ENCODE peak calls at places on chromosome 4, in five cellular contexts. One of them, this sample, is unnamed.

GRCh38 chr4:56289934-56290333 is 97.4 kb downstream of the AASDH start:
- DNase-seq in CD4-positive, alpha-beta T cell: no peak
- DNase-seq in tibial artery: no peak
- DNase-seq in right lobe of liver: no peak
- DNase-seq in ovary: no peak
- DNase-seq in this sample: no peak

GRCh38 chr4:110508827-110509446 is 33.0 kb downstream of the ENPEP start:
- DNase-seq in CD4-positive, alpha-beta T cell: no peak
- DNase-seq in right lobe of liver: no peak
- DNase-seq in tibial artery: no peak
- DNase-seq in ovary: no peak
- DNase-seq in this sample: no peak

GRCh38 chr4:176043838-176044588 is 21.6 kb upstream of the WDR17 start:
- DNase-seq in CD4-positive, alpha-beta T cell: no peak
- DNase-seq in ovary: no peak
- DNase-seq in tibial artery: no peak
- DNase-seq in right lobe of liver: no peak
- DNase-seq in this sample: no peak

GRCh38 chr4:61532324-61532723 is 332.2 kb downstream of the ADGRL3 start:
- DNase-seq in ovary: no peak
- DNase-seq in right lobe of liver: no peak
- DNase-seq in tibial artery: no peak
- DNase-seq in CD4-positive, alpha-beta T cell: no peak
- DNase-seq in this sample: no peak

GRCh38 chr4:2535386-2536192 is 858 bp upstream of the FAM193A start:
- DNase-seq in ovary: peak; percentile 87
- DNase-seq in tibial artery: peak; percentile 42
- DNase-seq in right lobe of liver: no peak
- DNase-seq in CD4-positive, alpha-beta T cell: peak; percentile 20
- DNase-seq in this sample: no peak

GRCh38 chr4:40576651-40577480 is 52.8 kb downstream of the RBM47 start:
- DNase-seq in tibial artery: peak; percentile 80
- DNase-seq in ovary: peak; percentile 66
- DNase-seq in right lobe of liver: peak; percentile 91
- DNase-seq in CD4-positive, alpha-beta T cell: no peak
- DNase-seq in this sample: no peak

GRCh38 chr4:159103406-159104131 is 690 bp downstream of the RAPGEF2 start:
- DNase-seq in tibial artery: peak; percentile 33
- DNase-seq in CD4-positive, alpha-beta T cell: peak; percentile 10
- DNase-seq in ovary: peak; percentile 46
- DNase-seq in right lobe of liver: peak; percentile 62
- DNase-seq in this sample: peak; percentile 68

GRCh38 chr4:90995996-90996395 is 868.8 kb downstream of the CCSER1 start:
- DNase-seq in right lobe of liver: no peak
- DNase-seq in tibial artery: no peak
- DNase-seq in CD4-positive, alpha-beta T cell: no peak
- DNase-seq in ovary: no peak
- DNase-seq in this sample: no peak

GRCh38 chr4:103201254-103201653 is 3.1 kb upstream of the CENPE start:
- DNase-seq in ovary: no peak
- DNase-seq in tibial artery: no peak
- DNase-seq in CD4-positive, alpha-beta T cell: no peak
- DNase-seq in right lobe of liver: no peak
- DNase-seq in this sample: no peak

GRCh38 chr4:121980643-121981042 is 28.8 kb upstream of the TRPC3 start:
- DNase-seq in ovary: no peak
- DNase-seq in right lobe of liver: no peak
- DNase-seq in CD4-positive, alpha-beta T cell: no peak
- DNase-seq in tibial artery: no peak
- DNase-seq in this sample: no peak

GRCh38 chr4:146256328-146256727 is 42.0 kb downstream of the REELD1 start:
- DNase-seq in ovary: no peak
- DNase-seq in CD4-positive, alpha-beta T cell: no peak
- DNase-seq in right lobe of liver: no peak
- DNase-seq in tibial artery: no peak
- DNase-seq in this sample: no peak

GRCh38 chr4:174553828-174554227 is 31.5 kb upstream of the HPGD start:
- DNase-seq in right lobe of liver: no peak
- DNase-seq in ovary: no peak
- DNase-seq in CD4-positive, alpha-beta T cell: no peak
- DNase-seq in tibial artery: no peak
- DNase-seq in this sample: no peak

GRCh38 chr4:98181815-98182214 is 38.5 kb upstream of the STPG2 start:
- DNase-seq in right lobe of liver: no peak
- DNase-seq in tibial artery: no peak
- DNase-seq in ovary: no peak
- DNase-seq in CD4-positive, alpha-beta T cell: no peak
- DNase-seq in this sample: no peak

GRCh38 chr4:2510351-2511259 is 25.8 kb upstream of the FAM193A start:
- DNase-seq in CD4-positive, alpha-beta T cell: no peak
- DNase-seq in right lobe of liver: no peak
- DNase-seq in tibial artery: no peak
- DNase-seq in ovary: no peak
- DNase-seq in this sample: no peak

DNA sequence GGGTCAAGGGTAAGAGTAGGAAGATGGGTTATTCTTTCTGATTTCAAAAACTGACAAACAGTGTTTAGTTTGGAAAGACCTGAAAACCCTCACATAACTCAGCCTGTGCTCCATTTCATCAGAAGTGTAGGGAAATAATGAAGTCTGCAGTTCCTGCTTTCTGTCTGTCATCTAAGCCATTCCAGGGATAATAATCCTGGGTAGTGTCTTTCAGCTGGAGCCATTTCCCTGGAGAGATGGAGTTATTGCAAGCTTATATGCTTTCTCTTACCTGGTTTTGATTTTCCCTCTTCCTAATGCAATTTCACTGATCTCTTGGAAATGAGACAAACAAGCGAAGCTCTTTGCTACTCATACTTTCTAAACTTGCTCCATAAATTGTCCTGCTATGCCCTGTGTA is 824.8 kb upstream of the LCORL start:
- DNase-seq in CD4-positive, alpha-beta T cell: no peak
- DNase-seq in ovary: no peak
- DNase-seq in right lobe of liver: no peak
- DNase-seq in tibial artery: no peak
- DNase-seq in this sample: no peak
- H3K9me3 ChIP-seq in CD4-positive, alpha-beta T cell: no peaks in the 10 kb centered on the region
- H3K9me3 ChIP-seq in ovary: no peaks in the 10 kb centered on the region
- H3K9me3 ChIP-seq in right lobe of liver: no peaks in the 10 kb centered on the region
- H3K9me3 ChIP-seq in tibial artery: no peaks in the 10 kb centered on the region
- H3K9me3 ChIP-seq in this sample: no peaks in the 10 kb centered on the region

GRCh38 chr4:49044270-49044669 is 58.2 kb downstream of the CWH43 start:
- DNase-seq in right lobe of liver: no peak
- DNase-seq in ovary: no peak
- DNase-seq in CD4-positive, alpha-beta T cell: no peak
- DNase-seq in tibial artery: no peak
- DNase-seq in this sample: no peak
- H3K9me3 ChIP-seq in right lobe of liver: no peaks in the 10 kb centered on the region
- H3K9me3 ChIP-seq in ovary: no peaks in the 10 kb centered on the region
- H3K9me3 ChIP-seq in CD4-positive, alpha-beta T cell: no peaks in the 10 kb centered on the region
- H3K9me3 ChIP-seq in tibial artery: no peaks in the 10 kb centered on the region
- H3K9me3 ChIP-seq in this sample: no peaks in the 10 kb centered on the region

DNA sequence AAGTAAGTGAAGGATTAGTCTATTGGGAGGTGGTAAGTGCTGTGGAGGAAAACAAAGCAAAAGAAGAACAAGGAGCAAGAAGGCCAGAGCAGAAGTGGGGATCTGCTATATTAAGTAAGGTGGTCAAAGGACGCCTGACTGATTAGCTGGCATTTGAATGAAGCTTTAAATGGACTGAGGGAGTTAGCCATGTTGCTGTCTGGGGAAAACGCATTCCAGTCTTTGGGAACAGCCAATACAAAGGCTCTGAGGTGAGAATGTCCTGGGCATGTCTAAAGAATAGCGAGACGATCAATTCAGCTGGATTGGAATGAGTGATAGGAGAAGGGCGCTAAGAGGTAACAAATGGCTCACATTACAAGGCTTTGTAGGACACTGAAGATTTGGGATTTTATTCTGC is 48.5 kb upstream of the ATOH1 start:
- DNase-seq in tibial artery: no peak
- DNase-seq in CD4-positive, alpha-beta T cell: no peak
- DNase-seq in right lobe of liver: no peak
- DNase-seq in ovary: no peak
- DNase-seq in this sample: no peak
- H3K9me3 ChIP-seq in tibial artery: no peaks in the 10 kb centered on the region
- H3K9me3 ChIP-seq in CD4-positive, alpha-beta T cell: no peaks in the 10 kb centered on the region
- H3K9me3 ChIP-seq in right lobe of liver: no peaks in the 10 kb centered on the region
- H3K9me3 ChIP-seq in ovary: no peaks in the 10 kb centered on the region
- H3K9me3 ChIP-seq in this sample: no peaks in the 10 kb centered on the region

DNA sequence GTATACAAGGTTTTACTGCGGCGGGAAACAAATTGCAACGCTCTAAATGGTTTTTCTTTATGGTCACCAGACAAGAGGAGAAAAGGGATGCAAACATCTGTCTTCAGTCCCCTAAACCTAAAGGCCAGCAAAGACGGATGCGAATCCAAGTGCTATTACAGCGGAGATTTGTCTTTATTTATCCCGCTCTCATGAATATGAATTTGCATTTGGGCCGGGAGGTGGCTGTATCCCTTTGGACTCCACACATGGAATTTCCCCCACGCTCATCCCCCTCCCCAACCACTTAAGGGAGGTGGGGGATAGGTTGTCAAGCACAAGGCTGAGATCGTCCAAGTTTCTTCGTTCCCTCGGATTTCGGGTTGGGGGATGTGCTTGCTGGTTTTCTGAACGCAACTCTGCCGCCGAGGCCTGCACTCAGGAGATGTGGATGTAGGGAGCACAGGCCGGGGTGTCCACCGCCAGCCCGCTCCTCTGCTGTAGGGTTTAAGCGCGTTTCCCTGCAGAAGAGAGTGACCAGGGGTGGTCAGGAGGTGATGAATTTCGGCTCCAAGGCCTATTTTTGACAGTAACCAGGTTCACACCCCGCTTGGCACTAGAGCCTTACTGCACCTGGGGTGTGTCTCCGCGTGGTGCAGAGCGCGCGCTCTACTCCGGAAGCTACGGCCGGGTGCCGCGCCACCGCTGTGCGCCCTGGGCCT is 2.2 kb upstream of the PHOX2B start:
- DNase-seq in tibial artery: no peak
- DNase-seq in ovary: no peak
- DNase-seq in CD4-positive, alpha-beta T cell: no peak
- DNase-seq in right lobe of liver: no peak
- DNase-seq in this sample: no peak
- H3K9me3 ChIP-seq in tibial artery: no peaks in the 10 kb centered on the region
- H3K9me3 ChIP-seq in ovary: peaks cover 3% of the 10 kb centered on the region
- H3K9me3 ChIP-seq in CD4-positive, alpha-beta T cell: no peaks in the 10 kb centered on the region
- H3K9me3 ChIP-seq in right lobe of liver: no peaks in the 10 kb centered on the region
- H3K9me3 ChIP-seq in this sample: no peaks in the 10 kb centered on the region

GRCh38 chr4:58061967-58062366 is 951.8 kb upstream of the IGFBP7 start:
- DNase-seq in tibial artery: no peak
- DNase-seq in ovary: no peak
- DNase-seq in right lobe of liver: no peak
- DNase-seq in CD4-positive, alpha-beta T cell: no peak
- DNase-seq in this sample: no peak

GRCh38 chr4:58064618-58065017 is 954.4 kb upstream of the IGFBP7 start:
- DNase-seq in CD4-positive, alpha-beta T cell: no peak
- DNase-seq in ovary: no peak
- DNase-seq in tibial artery: no peak
- DNase-seq in right lobe of liver: no peak
- DNase-seq in this sample: no peak

DNA sequence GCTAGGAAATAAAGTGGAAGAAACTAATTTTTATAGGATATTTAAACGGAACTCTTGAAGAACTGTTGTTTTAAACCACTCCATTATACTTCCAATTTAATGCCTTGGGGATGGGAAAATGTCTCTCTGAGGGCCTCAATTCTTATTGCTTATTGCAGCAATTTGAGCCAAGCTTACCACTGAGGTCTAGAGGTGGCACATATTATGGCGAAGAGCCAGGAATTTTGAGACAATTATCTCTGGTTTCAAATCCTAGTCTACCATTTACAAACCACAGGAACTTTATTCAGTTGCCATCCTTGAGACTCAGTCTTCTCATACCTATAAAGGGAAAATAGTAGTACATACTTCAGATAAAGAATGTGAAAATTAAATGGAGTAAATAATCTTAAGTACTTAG is 953.6 kb upstream of the IGFBP7 start:
- DNase-seq in CD4-positive, alpha-beta T cell: no peak
- DNase-seq in right lobe of liver: no peak
- DNase-seq in ovary: no peak
- DNase-seq in tibial artery: no peak
- DNase-seq in this sample: no peak
- H3K9me3 ChIP-seq in CD4-positive, alpha-beta T cell: no peaks in the 10 kb centered on the region
- H3K9me3 ChIP-seq in right lobe of liver: no peaks in the 10 kb centered on the region
- H3K9me3 ChIP-seq in ovary: no peaks in the 10 kb centered on the region
- H3K9me3 ChIP-seq in tibial artery: no peaks in the 10 kb centered on the region
- H3K9me3 ChIP-seq in this sample: no peaks in the 10 kb centered on the region

GRCh38 chr4:73575667-73576066 is 44.6 kb downstream of the RASSF6 start:
- DNase-seq in tibial artery: no peak
- DNase-seq in CD4-positive, alpha-beta T cell: no peak
- DNase-seq in right lobe of liver: no peak
- DNase-seq in ovary: no peak
- DNase-seq in this sample: no peak
- H3K9me3 ChIP-seq in tibial artery: no peaks in the 10 kb centered on the region
- H3K9me3 ChIP-seq in CD4-positive, alpha-beta T cell: no peaks in the 10 kb centered on the region
- H3K9me3 ChIP-seq in right lobe of liver: no peaks in the 10 kb centered on the region
- H3K9me3 ChIP-seq in ovary: no peaks in the 10 kb centered on the region
- H3K9me3 ChIP-seq in this sample: no peaks in the 10 kb centered on the region

GRCh38 chr4:145014365-145014764 is 83.6 kb downstream of the ANAPC10 start:
- DNase-seq in right lobe of liver: no peak
- DNase-seq in tibial artery: no peak
- DNase-seq in CD4-positive, alpha-beta T cell: no peak
- DNase-seq in ovary: no peak
- DNase-seq in this sample: no peak

DNA sequence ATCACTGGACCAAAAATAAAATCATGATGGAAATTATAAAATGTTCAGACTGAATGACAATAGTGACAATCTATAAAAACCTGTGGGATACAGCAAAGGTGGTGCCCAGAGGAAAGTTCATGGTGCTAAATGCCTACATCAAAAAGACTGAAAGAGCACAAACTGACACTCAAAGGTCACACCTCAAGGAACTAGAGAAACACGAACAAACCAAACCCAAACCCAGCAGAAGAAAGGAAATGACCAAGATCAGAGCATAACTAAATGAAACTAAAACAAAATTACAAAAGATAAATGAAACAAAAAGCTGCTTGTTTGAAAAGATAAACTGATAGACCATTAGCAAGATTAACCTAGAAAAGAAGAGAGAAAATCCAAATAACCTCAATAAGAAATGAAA is 78.7 kb downstream of the ANAPC10 start:
- DNase-seq in ovary: no peak
- DNase-seq in right lobe of liver: no peak
- DNase-seq in CD4-positive, alpha-beta T cell: no peak
- DNase-seq in tibial artery: no peak
- DNase-seq in this sample: no peak
- H3K9me3 ChIP-seq in ovary: peaks cover under 1% of the 10 kb centered on the region
- H3K9me3 ChIP-seq in right lobe of liver: no peaks in the 10 kb centered on the region
- H3K9me3 ChIP-seq in CD4-positive, alpha-beta T cell: no peaks in the 10 kb centered on the region
- H3K9me3 ChIP-seq in tibial artery: peaks cover 24% of the 10 kb centered on the region
- H3K9me3 ChIP-seq in this sample: peaks cover 2% of the 10 kb centered on the region